ENCODE peak calls at places on chromosome 1, in nine cellular contexts. One of them, this sample, is unnamed. For H3K4me1 and H3K36me3, the result is how much of the 10 kb centered on the place peaks cover.

GRCh38 chr1:203287109-203287893 is 18.0 kb upstream of the BTG2 start:
- DNase-seq in IMR-90: no peak
- DNase-seq in stomach: peak
- DNase-seq in endothelial cell of umbilical vein: peak
- DNase-seq in heart left ventricle: peak
- DNase-seq in adrenal gland: peak
- DNase-seq in transverse colon: peak
- DNase-seq in ovary: peak
- DNase-seq in suprapubic skin: no peak
- DNase-seq in this sample: no peak

GRCh38 chr1:245475961-245476522 is 321.3 kb downstream of the KIF26B start:
- DNase-seq in suprapubic skin: no peak
- DNase-seq in IMR-90: no peak
- DNase-seq in endothelial cell of umbilical vein: no peak
- DNase-seq in stomach: no peak
- DNase-seq in adrenal gland: no peak
- DNase-seq in ovary: no peak
- DNase-seq in heart left ventricle: no peak
- DNase-seq in transverse colon: no peak
- DNase-seq in this sample: no peak

GRCh38 chr1:178354816-178355215 is 141.9 kb downstream of the CLEC20A start:
- DNase-seq in transverse colon: no peak
- DNase-seq in stomach: no peak
- DNase-seq in adrenal gland: no peak
- DNase-seq in ovary: no peak
- DNase-seq in heart left ventricle: no peak
- DNase-seq in suprapubic skin: no peak
- DNase-seq in IMR-90: no peak
- DNase-seq in endothelial cell of umbilical vein: no peak
- DNase-seq in this sample: no peak

GRCh38 chr1:55402117-55402516 is 187.0 kb upstream of the USP24 start:
- DNase-seq in adrenal gland: no peak
- DNase-seq in heart left ventricle: no peak
- DNase-seq in ovary: no peak
- DNase-seq in transverse colon: no peak
- DNase-seq in suprapubic skin: no peak
- DNase-seq in endothelial cell of umbilical vein: no peak
- DNase-seq in IMR-90: peak
- DNase-seq in stomach: no peak
- DNase-seq in this sample: no peak

GRCh38 chr1:58143972-58144752 is 402.4 kb downstream of the OMA1 start:
- DNase-seq in stomach: no peak
- DNase-seq in adrenal gland: no peak
- DNase-seq in ovary: no peak
- DNase-seq in endothelial cell of umbilical vein: no peak
- DNase-seq in transverse colon: no peak
- DNase-seq in suprapubic skin: no peak
- DNase-seq in heart left ventricle: no peak
- DNase-seq in IMR-90: no peak
- DNase-seq in this sample: no peak

GRCh38 chr1:91948501-91949355 is 473 bp upstream of the BRDT start:
- DNase-seq in suprapubic skin: no peak
- DNase-seq in adrenal gland: no peak
- DNase-seq in transverse colon: no peak
- DNase-seq in ovary: no peak
- DNase-seq in IMR-90: no peak
- DNase-seq in endothelial cell of umbilical vein: no peak
- DNase-seq in heart left ventricle: no peak
- DNase-seq in stomach: no peak
- DNase-seq in this sample: no peak

GRCh38 chr1:202343652-202344349 is 2.1 kb upstream of the UBE2T start:
- DNase-seq in transverse colon: no peak
- DNase-seq in adrenal gland: no peak
- DNase-seq in heart left ventricle: no peak
- DNase-seq in endothelial cell of umbilical vein: peak
- DNase-seq in IMR-90: peak
- DNase-seq in ovary: no peak
- DNase-seq in suprapubic skin: no peak
- DNase-seq in stomach: no peak
- DNase-seq in this sample: no peak

GRCh38 chr1:234954613-234955012 is 174.0 kb downstream of the TOMM20 start:
- DNase-seq in stomach: no peak
- DNase-seq in adrenal gland: no peak
- DNase-seq in heart left ventricle: no peak
- DNase-seq in suprapubic skin: peak
- DNase-seq in transverse colon: no peak
- DNase-seq in ovary: no peak
- DNase-seq in endothelial cell of umbilical vein: no peak
- DNase-seq in IMR-90: no peak
- DNase-seq in this sample: no peak

GRCh38 chr1:3352084-3352951 is 102.1 kb upstream of the ARHGEF16 start:
- DNase-seq in endothelial cell of umbilical vein: no peak
- DNase-seq in stomach: no peak
- DNase-seq in ovary: peak
- DNase-seq in adrenal gland: peak
- DNase-seq in suprapubic skin: no peak
- DNase-seq in heart left ventricle: no peak
- DNase-seq in IMR-90: peak
- DNase-seq in transverse colon: peak
- DNase-seq in this sample: peak

GRCh38 chr1:152347116-152347728 is 12.6 kb downstream of the FLG2 start:
- DNase-seq in stomach: no peak
- DNase-seq in transverse colon: no peak
- DNase-seq in IMR-90: peak
- DNase-seq in endothelial cell of umbilical vein: peak
- DNase-seq in heart left ventricle: no peak
- DNase-seq in suprapubic skin: no peak
- DNase-seq in adrenal gland: peak
- DNase-seq in ovary: no peak
- DNase-seq in this sample: peak

GRCh38 chr1:55612988-55613387 is 397.8 kb upstream of the USP24 start:
- DNase-seq in heart left ventricle: no peak
- DNase-seq in IMR-90: no peak
- DNase-seq in endothelial cell of umbilical vein: no peak
- DNase-seq in stomach: no peak
- DNase-seq in ovary: no peak
- DNase-seq in transverse colon: no peak
- DNase-seq in adrenal gland: no peak
- DNase-seq in suprapubic skin: no peak
- DNase-seq in this sample: no peak

GRCh38 chr1:157234705-157235273 is 96.6 kb upstream of the ETV3 start:
- DNase-seq in endothelial cell of umbilical vein: no peak
- DNase-seq in adrenal gland: no peak
- DNase-seq in IMR-90: no peak
- DNase-seq in transverse colon: no peak
- DNase-seq in stomach: no peak
- DNase-seq in suprapubic skin: no peak
- DNase-seq in heart left ventricle: no peak
- DNase-seq in ovary: no peak
- DNase-seq in this sample: no peak

GRCh38 chr1:179298952-179299351 is 5.4 kb downstream of the SOAT1 start:
- DNase-seq in endothelial cell of umbilical vein: no peak
- DNase-seq in stomach: no peak
- DNase-seq in transverse colon: no peak
- DNase-seq in ovary: no peak
- DNase-seq in suprapubic skin: no peak
- DNase-seq in heart left ventricle: no peak
- DNase-seq in IMR-90: no peak
- DNase-seq in adrenal gland: no peak
- DNase-seq in this sample: no peak

GRCh38 chr1:228360533-228361313 is 45.9 kb downstream of the TRIM11 start:
- DNase-seq in ovary: no peak
- DNase-seq in transverse colon: no peak
- DNase-seq in suprapubic skin: no peak
- DNase-seq in adrenal gland: peak
- DNase-seq in IMR-90: no peak
- DNase-seq in heart left ventricle: peak
- DNase-seq in stomach: no peak
- DNase-seq in endothelial cell of umbilical vein: no peak
- DNase-seq in this sample: no peak

GRCh38 chr1:181044449-181044966 is 10.7 kb downstream of the MR1 start:
- DNase-seq in adrenal gland: no peak
- DNase-seq in endothelial cell of umbilical vein: no peak
- DNase-seq in stomach: peak
- DNase-seq in transverse colon: peak
- DNase-seq in heart left ventricle: no peak
- DNase-seq in IMR-90: peak
- DNase-seq in ovary: no peak
- DNase-seq in suprapubic skin: no peak
- DNase-seq in this sample: peak

GRCh38 chr1:27122652-27123051 is 32.3 kb downstream of the SLC9A1 start:
- DNase-seq in ovary: no peak
- DNase-seq in stomach: peak
- DNase-seq in transverse colon: peak
- DNase-seq in adrenal gland: peak
- DNase-seq in IMR-90: peak
- DNase-seq in suprapubic skin: no peak
- DNase-seq in heart left ventricle: no peak
- DNase-seq in endothelial cell of umbilical vein: peak
- DNase-seq in this sample: peak

GRCh38 chr1:222910699-222911098 is 95.9 kb downstream of the DISP1 start:
- DNase-seq in ovary: no peak
- DNase-seq in suprapubic skin: no peak
- DNase-seq in stomach: no peak
- DNase-seq in heart left ventricle: no peak
- DNase-seq in IMR-90: peak
- DNase-seq in adrenal gland: no peak
- DNase-seq in transverse colon: no peak
- DNase-seq in endothelial cell of umbilical vein: no peak
- DNase-seq in this sample: no peak

GRCh38 chr1:44263191-44263944 is 50.1 kb downstream of the DMAP1 start:
- DNase-seq in stomach: no peak
- DNase-seq in ovary: no peak
- DNase-seq in transverse colon: peak
- DNase-seq in adrenal gland: no peak
- DNase-seq in endothelial cell of umbilical vein: no peak
- DNase-seq in heart left ventricle: no peak
- DNase-seq in IMR-90: no peak
- DNase-seq in suprapubic skin: no peak
- DNase-seq in this sample: no peak

GRCh38 chr1:223153177-223154119 is 10.4 kb upstream of the TLR5 start:
- DNase-seq in suprapubic skin: no peak
- DNase-seq in IMR-90: peak
- DNase-seq in stomach: no peak
- DNase-seq in adrenal gland: no peak
- DNase-seq in endothelial cell of umbilical vein: peak
- DNase-seq in ovary: no peak
- DNase-seq in transverse colon: no peak
- DNase-seq in heart left ventricle: no peak
- DNase-seq in this sample: no peak

DNA sequence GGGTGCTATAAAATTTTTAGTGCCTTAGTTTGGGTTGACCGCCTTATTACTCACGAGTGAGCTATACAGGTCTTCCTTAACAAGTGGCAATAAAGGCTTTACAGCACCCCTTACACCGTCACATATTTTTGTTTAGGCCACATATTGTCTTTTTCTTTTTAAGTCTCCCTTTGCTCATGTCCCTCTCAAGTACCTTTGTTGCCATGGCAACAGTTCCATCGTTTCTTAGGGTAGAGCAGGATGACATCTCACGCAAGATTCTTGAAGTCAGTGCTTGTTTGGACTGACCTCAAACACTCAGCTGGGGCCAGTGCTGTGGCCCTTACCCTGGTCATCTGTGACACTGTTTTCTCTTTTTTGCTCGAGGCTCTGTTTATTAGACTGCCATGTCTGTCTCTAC is 69.8 kb downstream of the PBX1 start:
- DNase-seq in adrenal gland: no peak
- DNase-seq in transverse colon: no peak
- DNase-seq in endothelial cell of umbilical vein: no peak
- DNase-seq in ovary: no peak
- DNase-seq in suprapubic skin: no peak
- DNase-seq in IMR-90: no peak
- DNase-seq in heart left ventricle: no peak
- DNase-seq in stomach: no peak
- DNase-seq in this sample: no peak
- H3K4me1 ChIP-seq in adrenal gland: under half
- H3K4me1 ChIP-seq in transverse colon: under half
- H3K4me1 ChIP-seq in endothelial cell of umbilical vein: under half
- H3K4me1 ChIP-seq in ovary: under half
- H3K4me1 ChIP-seq in suprapubic skin: under half
- H3K4me1 ChIP-seq in IMR-90: under half
- H3K4me1 ChIP-seq in heart left ventricle: under half
- H3K4me1 ChIP-seq in stomach: half or more
- H3K4me1 ChIP-seq in this sample: under half

DNA sequence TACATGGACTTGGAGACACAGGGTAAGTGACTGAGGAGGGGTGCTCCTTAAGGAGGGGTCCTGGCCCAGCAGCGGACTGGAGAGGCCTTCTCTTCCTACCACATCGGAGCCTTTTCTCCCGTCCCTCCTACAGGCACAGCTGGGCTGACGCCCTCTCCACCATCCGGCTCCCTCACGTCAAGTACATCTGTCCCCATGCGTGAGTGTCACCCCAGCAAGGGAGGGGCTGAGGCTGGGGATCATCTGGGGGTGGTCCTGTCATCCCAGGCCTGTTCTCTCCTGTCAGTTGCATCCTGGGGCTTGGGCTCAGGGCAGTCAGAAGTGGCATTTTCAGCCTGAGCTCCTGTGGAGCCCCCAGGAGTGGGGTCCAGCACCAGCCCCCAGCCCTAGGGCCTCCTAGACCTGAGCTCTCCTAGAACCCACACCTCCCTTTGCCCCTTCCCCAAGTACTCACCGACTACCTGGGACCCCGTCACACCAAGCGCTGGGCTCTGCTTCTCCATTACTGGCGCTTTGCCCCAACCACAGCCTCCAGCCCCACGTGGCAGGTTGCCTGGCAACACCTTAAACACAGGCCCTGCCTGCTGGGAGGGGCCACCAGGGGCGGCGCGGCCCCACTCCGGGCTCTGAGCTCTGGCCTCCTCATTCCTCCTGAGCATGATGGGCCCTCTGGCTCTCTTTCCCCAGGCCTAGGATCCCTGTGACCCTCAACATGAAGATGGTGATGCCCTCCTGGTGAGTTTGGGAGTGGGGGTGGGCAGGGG is 2.3 kb downstream of the LYPLA2 start:
- DNase-seq in endothelial cell of umbilical vein: no peak
- DNase-seq in suprapubic skin: no peak
- DNase-seq in IMR-90: no peak
- DNase-seq in heart left ventricle: no peak
- DNase-seq in ovary: peak
- DNase-seq in stomach: peak
- DNase-seq in transverse colon: peak
- DNase-seq in adrenal gland: peak
- DNase-seq in this sample: peak
- TF ChIP-seq POLR2A in endothelial cell of umbilical vein: no peak
- TF ChIP-seq POLR2A in suprapubic skin: no peak
- TF ChIP-seq POLR2A in IMR-90: no peak
- TF ChIP-seq POLR2A in heart left ventricle: no peak
- TF ChIP-seq POLR2A in ovary: no peak
- TF ChIP-seq POLR2A in stomach: no peak
- TF ChIP-seq POLR2A in transverse colon: peak
- TF ChIP-seq POLR2A in adrenal gland: no peak
- TF ChIP-seq POLR2A in this sample: no peak

GRCh38 chr1:153609585-153609907 is 3.4 kb downstream of the S100A16 start:
- DNase-seq in IMR-90: no peak
- DNase-seq in transverse colon: no peak
- DNase-seq in endothelial cell of umbilical vein: no peak
- DNase-seq in stomach: no peak
- DNase-seq in ovary: no peak
- DNase-seq in suprapubic skin: no peak
- DNase-seq in heart left ventricle: no peak
- DNase-seq in adrenal gland: no peak
- DNase-seq in this sample: no peak
- H3K36me3 ChIP-seq in IMR-90: under half
- H3K36me3 ChIP-seq in transverse colon: under half
- H3K36me3 ChIP-seq in endothelial cell of umbilical vein: under half
- H3K36me3 ChIP-seq in stomach: under half
- H3K36me3 ChIP-seq in ovary: under half
- H3K36me3 ChIP-seq in suprapubic skin: under half
- H3K36me3 ChIP-seq in heart left ventricle: under half
- H3K36me3 ChIP-seq in adrenal gland: under half
- H3K36me3 ChIP-seq in this sample: under half

GRCh38 chr1:244049142-244049968 is 1.7 kb upstream of the ZBTB18 start:
- DNase-seq in IMR-90: no peak
- DNase-seq in heart left ventricle: peak
- DNase-seq in endothelial cell of umbilical vein: peak
- DNase-seq in suprapubic skin: no peak
- DNase-seq in ovary: peak
- DNase-seq in adrenal gland: peak
- DNase-seq in stomach: no peak
- DNase-seq in transverse colon: peak
- DNase-seq in this sample: peak
- H3K4me1 ChIP-seq in IMR-90: under half
- H3K4me1 ChIP-seq in heart left ventricle: under half
- H3K4me1 ChIP-seq in endothelial cell of umbilical vein: under half
- H3K4me1 ChIP-seq in suprapubic skin: under half
- H3K4me1 ChIP-seq in ovary: under half
- H3K4me1 ChIP-seq in adrenal gland: under half
- H3K4me1 ChIP-seq in stomach: under half
- H3K4me1 ChIP-seq in transverse colon: under half
- H3K4me1 ChIP-seq in this sample: under half

This sample was measured in prostate gland.